ENCODE peak calls at places on chromosomes 12 and 14, in five cellular contexts. F, J, Y, T and S are unnamed samples.

GRCh38 chr12:87405918-87406317 is 623.3 kb downstream of the C12orf50 start:
- DNase-seq in F (no peak), J (no peak), Y (no peak), T (no peak), S (no peak)

GRCh38 chr12:56645201-56645716 is 525 bp downstream of the ATP5F1B start:
- DNase-seq in F (no peak), J (no peak), Y (no peak), T (no peak), S (no peak)

GRCh38 chr14:22781606-22782000 is 15.1 kb downstream of the OXA1L start:
- DNase-seq in F (no peak), J (no peak), Y (no peak), T (no peak), S (no peak)

GRCh38 chr14:34775922-34776321 is 61.5 kb upstream of the CFL2 start:
- DNase-seq in F (no peak), J (no peak), Y (no peak), T (no peak), S (no peak)

GRCh38 chr14:100576091-100577085 is 10.8 kb downstream of the BEGAIN start:
- DNase-seq in F (no peak), J (no peak), Y (no peak), T (no peak), S (no peak)

GRCh38 chr12:121812921-121813896 is 9.4 kb downstream of the SETD1B start:
- DNase-seq in F (no peak), J (no peak), Y (no peak), T (no peak), S (no peak)

GRCh38 chr12:1934068-1934467 is 15.6 kb upstream of the CACNA2D4 start:
- DNase-seq in F (no peak), J (no peak), Y (no peak), T (no peak), S (no peak)

GRCh38 chr14:64673748-64674147 is 30.5 kb upstream of the PLEKHG3 start:
- DNase-seq in F (no peak), J (no peak), Y (no peak), T (no peak), S (no peak)

GRCh38 chr14:98903371-98903770 is 368.6 kb downstream of the BCL11B start:
- DNase-seq in F (no peak), J (no peak), Y (no peak), T (no peak), S (no peak)

GRCh38 chr12:79374543-79374942 is 316.2 kb downstream of the PAWR start:
- DNase-seq in F (no peak), J (no peak), Y (no peak), T (no peak), S (no peak)

GRCh38 chr12:96078281-96078761 is 42.9 kb upstream of the LTA4H start:
- DNase-seq in F (no peak), J (no peak), Y (no peak), T (no peak), S (no peak)

GRCh38 chr12:131853832-131854797 is 25.9 kb downstream of the MMP17 start:
- DNase-seq in F (no peak), J (no peak), Y (no peak), T (peak; percentile 48), S (no peak)

GRCh38 chr12:53012928-53013327 is 6.7 kb downstream of the EIF4B start:
- DNase-seq in F (no peak), J (no peak), Y (no peak), T (no peak), S (no peak)

GRCh38 chr12:42590324-42590934 is 883 bp upstream of the PRICKLE1 start:
- DNase-seq in F (no peak), J (no peak), Y (peak; percentile 22), T (peak; percentile 51), S (no peak)

GRCh38 chr12:21751517-21751916 is 23.0 kb downstream of the KCNJ8 start:
- DNase-seq in F (no peak), J (no peak), Y (peak; percentile 60), T (no peak), S (no peak)

GRCh38 chr12:79933580-79934264 is 1.2 kb downstream of the PPP1R12A start:
- DNase-seq in F (no peak), J (peak; percentile 30), Y (no peak), T (no peak), S (no peak)

GRCh38 chr14:24406416-24406815 is 7.6 kb downstream of the NYNRIN start:
- DNase-seq in F (no peak), J (no peak), Y (no peak), T (peak; percentile 8), S (no peak)

GRCh38 chr14:50928002-50928635 is 16.2 kb downstream of the PYGL start:
- DNase-seq in F (peak; percentile 97), J (no peak), Y (no peak), T (no peak), S (no peak)